ENCODE peak calls at places on chromosomes 6 and 20, in five cellular contexts. One of them, this sample, is unnamed.

GRCh38 chr6:154956771-154957522 is 38.2 kb upstream of the TIAM2 start:
- DNase-seq in sciatic nerve: no peak
- DNase-seq in upper lobe of right lung: no peak
- DNase-seq in activated T-helper 1 cell treated with anti-CD3 and anti-CD28 coated beads, Interleukin-12 subunit alpha, Interleukin-12 subunit beta, Interleukin-2, Interleukin-4 antibody, amounts not matched to agents 30 ng/mL and 10 ng/mL and 1 ng/mL, durations not matched to agents 14 hours and 24 hours and 36 hours: no peak
- DNase-seq in bronchial epithelial cell: no peak
- DNase-seq in this sample: no peak

GRCh38 chr6:163438298-163438939 is 23.9 kb downstream of the QKI start:
- DNase-seq in sciatic nerve: no peak
- DNase-seq in bronchial epithelial cell: peak; percentile 64
- DNase-seq in activated T-helper 1 cell treated with anti-CD3 and anti-CD28 coated beads, Interleukin-12 subunit alpha, Interleukin-12 subunit beta, Interleukin-2, Interleukin-4 antibody, amounts not matched to agents 30 ng/mL and 10 ng/mL and 1 ng/mL, durations not matched to agents 14 hours and 24 hours and 36 hours: no peak
- DNase-seq in upper lobe of right lung: no peak
- DNase-seq in this sample: no peak

GRCh38 chr6:33586108-33586640 is 6.1 kb upstream of the BAK1 start:
- DNase-seq in upper lobe of right lung: no peak
- DNase-seq in sciatic nerve: no peak
- DNase-seq in bronchial epithelial cell: no peak
- DNase-seq in activated T-helper 1 cell treated with anti-CD3 and anti-CD28 coated beads, Interleukin-12 subunit alpha, Interleukin-12 subunit beta, Interleukin-2, Interleukin-4 antibody, amounts not matched to agents 30 ng/mL and 10 ng/mL and 1 ng/mL, durations not matched to agents 14 hours and 24 hours and 36 hours: no peak
- DNase-seq in this sample: no peak

GRCh38 chr20:4666001-4666470 is 55.7 kb upstream of the PRND start:
- DNase-seq in activated T-helper 1 cell treated with anti-CD3 and anti-CD28 coated beads, Interleukin-12 subunit alpha, Interleukin-12 subunit beta, Interleukin-2, Interleukin-4 antibody, amounts not matched to agents 30 ng/mL and 10 ng/mL and 1 ng/mL, durations not matched to agents 14 hours and 24 hours and 36 hours: peak; percentile 44
- DNase-seq in sciatic nerve: no peak
- DNase-seq in upper lobe of right lung: no peak
- DNase-seq in bronchial epithelial cell: peak; percentile 92
- DNase-seq in this sample: no peak

GRCh38 chr20:48375804-48376203 is 452.0 kb downstream of the PREX1 start:
- DNase-seq in bronchial epithelial cell: no peak
- DNase-seq in sciatic nerve: no peak
- DNase-seq in activated T-helper 1 cell treated with anti-CD3 and anti-CD28 coated beads, Interleukin-12 subunit alpha, Interleukin-12 subunit beta, Interleukin-2, Interleukin-4 antibody, amounts not matched to agents 30 ng/mL and 10 ng/mL and 1 ng/mL, durations not matched to agents 14 hours and 24 hours and 36 hours: no peak
- DNase-seq in upper lobe of right lung: no peak
- DNase-seq in this sample: peak; percentile 41

GRCh38 chr6:146095481-146095880 is 66.6 kb downstream of the GRM1 start:
- DNase-seq in upper lobe of right lung: no peak
- DNase-seq in sciatic nerve: no peak
- DNase-seq in bronchial epithelial cell: peak; percentile 57
- DNase-seq in activated T-helper 1 cell treated with anti-CD3 and anti-CD28 coated beads, Interleukin-12 subunit alpha, Interleukin-12 subunit beta, Interleukin-2, Interleukin-4 antibody, amounts not matched to agents 30 ng/mL and 10 ng/mL and 1 ng/mL, durations not matched to agents 14 hours and 24 hours and 36 hours: no peak
- DNase-seq in this sample: no peak

GRCh38 chr20:44355503-44356352 is at the start of gene HNF4A:
- DNase-seq in sciatic nerve: no peak
- DNase-seq in activated T-helper 1 cell treated with anti-CD3 and anti-CD28 coated beads, Interleukin-12 subunit alpha, Interleukin-12 subunit beta, Interleukin-2, Interleukin-4 antibody, amounts not matched to agents 30 ng/mL and 10 ng/mL and 1 ng/mL, durations not matched to agents 14 hours and 24 hours and 36 hours: no peak
- DNase-seq in bronchial epithelial cell: no peak
- DNase-seq in upper lobe of right lung: no peak
- DNase-seq in this sample: peak; percentile 46

GRCh38 chr20:37382539-37383120 is 36.7 kb downstream of the SRC start:
- DNase-seq in sciatic nerve: peak; percentile 39
- DNase-seq in upper lobe of right lung: peak; percentile 52
- DNase-seq in bronchial epithelial cell: no peak
- DNase-seq in activated T-helper 1 cell treated with anti-CD3 and anti-CD28 coated beads, Interleukin-12 subunit alpha, Interleukin-12 subunit beta, Interleukin-2, Interleukin-4 antibody, amounts not matched to agents 30 ng/mL and 10 ng/mL and 1 ng/mL, durations not matched to agents 14 hours and 24 hours and 36 hours: no peak
- DNase-seq in this sample: no peak

GRCh38 chr6:167219967-167220512 is 62.3 kb upstream of the GPR31 start:
- DNase-seq in sciatic nerve: no peak
- DNase-seq in upper lobe of right lung: no peak
- DNase-seq in bronchial epithelial cell: no peak
- DNase-seq in activated T-helper 1 cell treated with anti-CD3 and anti-CD28 coated beads, Interleukin-12 subunit alpha, Interleukin-12 subunit beta, Interleukin-2, Interleukin-4 antibody, amounts not matched to agents 30 ng/mL and 10 ng/mL and 1 ng/mL, durations not matched to agents 14 hours and 24 hours and 36 hours: no peak
- DNase-seq in this sample: no peak

GRCh38 chr6:169212436-169212835 is 41.2 kb downstream of the THBS2 start:
- DNase-seq in activated T-helper 1 cell treated with anti-CD3 and anti-CD28 coated beads, Interleukin-12 subunit alpha, Interleukin-12 subunit beta, Interleukin-2, Interleukin-4 antibody, amounts not matched to agents 30 ng/mL and 10 ng/mL and 1 ng/mL, durations not matched to agents 14 hours and 24 hours and 36 hours: no peak
- DNase-seq in sciatic nerve: no peak
- DNase-seq in upper lobe of right lung: no peak
- DNase-seq in bronchial epithelial cell: no peak
- DNase-seq in this sample: no peak

GRCh38 chr20:46558511-46558959 is 8.1 kb upstream of the OCSTAMP start:
- DNase-seq in activated T-helper 1 cell treated with anti-CD3 and anti-CD28 coated beads, Interleukin-12 subunit alpha, Interleukin-12 subunit beta, Interleukin-2, Interleukin-4 antibody, amounts not matched to agents 30 ng/mL and 10 ng/mL and 1 ng/mL, durations not matched to agents 14 hours and 24 hours and 36 hours: no peak
- DNase-seq in bronchial epithelial cell: peak; percentile 95
- DNase-seq in sciatic nerve: no peak
- DNase-seq in upper lobe of right lung: no peak
- DNase-seq in this sample: peak; percentile 40

GRCh38 chr6:142821164-142821716 is 123.7 kb downstream of the HIVEP2 start:
- DNase-seq in bronchial epithelial cell: no peak
- DNase-seq in sciatic nerve: no peak
- DNase-seq in upper lobe of right lung: no peak
- DNase-seq in activated T-helper 1 cell treated with anti-CD3 and anti-CD28 coated beads, Interleukin-12 subunit alpha, Interleukin-12 subunit beta, Interleukin-2, Interleukin-4 antibody, amounts not matched to agents 30 ng/mL and 10 ng/mL and 1 ng/mL, durations not matched to agents 14 hours and 24 hours and 36 hours: no peak
- DNase-seq in this sample: no peak

GRCh38 chr20:5919634-5920544 is 30.4 kb downstream of the TRMT6 start:
- DNase-seq in upper lobe of right lung: no peak
- DNase-seq in bronchial epithelial cell: peak; percentile 77
- DNase-seq in sciatic nerve: no peak
- DNase-seq in activated T-helper 1 cell treated with anti-CD3 and anti-CD28 coated beads, Interleukin-12 subunit alpha, Interleukin-12 subunit beta, Interleukin-2, Interleukin-4 antibody, amounts not matched to agents 30 ng/mL and 10 ng/mL and 1 ng/mL, durations not matched to agents 14 hours and 24 hours and 36 hours: no peak
- DNase-seq in this sample: peak; percentile 4

GRCh38 chr6:11485261-11485660 is 52.3 kb upstream of the TMEM170B start:
- DNase-seq in activated T-helper 1 cell treated with anti-CD3 and anti-CD28 coated beads, Interleukin-12 subunit alpha, Interleukin-12 subunit beta, Interleukin-2, Interleukin-4 antibody, amounts not matched to agents 30 ng/mL and 10 ng/mL and 1 ng/mL, durations not matched to agents 14 hours and 24 hours and 36 hours: no peak
- DNase-seq in sciatic nerve: no peak
- DNase-seq in upper lobe of right lung: no peak
- DNase-seq in bronchial epithelial cell: no peak
- DNase-seq in this sample: no peak

GRCh38 chr6:30915591-30915946 is 1.5 kb downstream of the VARS2 start:
- DNase-seq in activated T-helper 1 cell treated with anti-CD3 and anti-CD28 coated beads, Interleukin-12 subunit alpha, Interleukin-12 subunit beta, Interleukin-2, Interleukin-4 antibody, amounts not matched to agents 30 ng/mL and 10 ng/mL and 1 ng/mL, durations not matched to agents 14 hours and 24 hours and 36 hours: no peak
- DNase-seq in upper lobe of right lung: peak; percentile 67
- DNase-seq in sciatic nerve: no peak
- DNase-seq in bronchial epithelial cell: peak; percentile 64
- DNase-seq in this sample: peak; percentile 70

GRCh38 chr20:38083338-38084048 is 49.9 kb downstream of the RPRD1B start:
- DNase-seq in bronchial epithelial cell: no peak
- DNase-seq in sciatic nerve: no peak
- DNase-seq in upper lobe of right lung: no peak
- DNase-seq in activated T-helper 1 cell treated with anti-CD3 and anti-CD28 coated beads, Interleukin-12 subunit alpha, Interleukin-12 subunit beta, Interleukin-2, Interleukin-4 antibody, amounts not matched to agents 30 ng/mL and 10 ng/mL and 1 ng/mL, durations not matched to agents 14 hours and 24 hours and 36 hours: no peak
- DNase-seq in this sample: no peak

GRCh38 chr6:65633516-65633915 is 73.5 kb downstream of the EYS start:
- DNase-seq in sciatic nerve: no peak
- DNase-seq in activated T-helper 1 cell treated with anti-CD3 and anti-CD28 coated beads, Interleukin-12 subunit alpha, Interleukin-12 subunit beta, Interleukin-2, Interleukin-4 antibody, amounts not matched to agents 30 ng/mL and 10 ng/mL and 1 ng/mL, durations not matched to agents 14 hours and 24 hours and 36 hours: no peak
- DNase-seq in upper lobe of right lung: no peak
- DNase-seq in bronchial epithelial cell: no peak
- DNase-seq in this sample: no peak

GRCh38 chr6:122734529-122735203 is 44.9 kb upstream of the FABP7 start:
- DNase-seq in bronchial epithelial cell: no peak
- DNase-seq in activated T-helper 1 cell treated with anti-CD3 and anti-CD28 coated beads, Interleukin-12 subunit alpha, Interleukin-12 subunit beta, Interleukin-2, Interleukin-4 antibody, amounts not matched to agents 30 ng/mL and 10 ng/mL and 1 ng/mL, durations not matched to agents 14 hours and 24 hours and 36 hours: no peak
- DNase-seq in upper lobe of right lung: no peak
- DNase-seq in sciatic nerve: no peak
- DNase-seq in this sample: no peak

GRCh38 chr6:5351552-5351951 is 90.2 kb downstream of the FARS2 start:
- DNase-seq in upper lobe of right lung: no peak
- DNase-seq in sciatic nerve: no peak
- DNase-seq in bronchial epithelial cell: peak; percentile 11
- DNase-seq in activated T-helper 1 cell treated with anti-CD3 and anti-CD28 coated beads, Interleukin-12 subunit alpha, Interleukin-12 subunit beta, Interleukin-2, Interleukin-4 antibody, amounts not matched to agents 30 ng/mL and 10 ng/mL and 1 ng/mL, durations not matched to agents 14 hours and 24 hours and 36 hours: no peak
- DNase-seq in this sample: no peak

GRCh38 chr20:47708953-47709833 is 76.1 kb downstream of the SULF2 start:
- DNase-seq in upper lobe of right lung: no peak
- DNase-seq in sciatic nerve: no peak
- DNase-seq in activated T-helper 1 cell treated with anti-CD3 and anti-CD28 coated beads, Interleukin-12 subunit alpha, Interleukin-12 subunit beta, Interleukin-2, Interleukin-4 antibody, amounts not matched to agents 30 ng/mL and 10 ng/mL and 1 ng/mL, durations not matched to agents 14 hours and 24 hours and 36 hours: no peak
- DNase-seq in bronchial epithelial cell: no peak
- DNase-seq in this sample: no peak

GRCh38 chr6:69796081-69796626 is 656 bp downstream of the LMBRD1 start:
- DNase-seq in sciatic nerve: no peak
- DNase-seq in upper lobe of right lung: no peak
- DNase-seq in bronchial epithelial cell: peak; percentile 90
- DNase-seq in activated T-helper 1 cell treated with anti-CD3 and anti-CD28 coated beads, Interleukin-12 subunit alpha, Interleukin-12 subunit beta, Interleukin-2, Interleukin-4 antibody, amounts not matched to agents 30 ng/mL and 10 ng/mL and 1 ng/mL, durations not matched to agents 14 hours and 24 hours and 36 hours: peak; percentile 26
- DNase-seq in this sample: peak; percentile 77

GRCh38 chr20:56391596-56392281 is at the start of gene AURKA:
- DNase-seq in sciatic nerve: no peak
- DNase-seq in activated T-helper 1 cell treated with anti-CD3 and anti-CD28 coated beads, Interleukin-12 subunit alpha, Interleukin-12 subunit beta, Interleukin-2, Interleukin-4 antibody, amounts not matched to agents 30 ng/mL and 10 ng/mL and 1 ng/mL, durations not matched to agents 14 hours and 24 hours and 36 hours: no peak
- DNase-seq in bronchial epithelial cell: no peak
- DNase-seq in upper lobe of right lung: no peak
- DNase-seq in this sample: no peak

GRCh38 chr6:149935246-149935645 is 6.6 kb upstream of the ULBP2 start:
- DNase-seq in sciatic nerve: no peak
- DNase-seq in bronchial epithelial cell: peak; percentile 52
- DNase-seq in upper lobe of right lung: no peak
- DNase-seq in activated T-helper 1 cell treated with anti-CD3 and anti-CD28 coated beads, Interleukin-12 subunit alpha, Interleukin-12 subunit beta, Interleukin-2, Interleukin-4 antibody, amounts not matched to agents 30 ng/mL and 10 ng/mL and 1 ng/mL, durations not matched to agents 14 hours and 24 hours and 36 hours: no peak
- DNase-seq in this sample: no peak

GRCh38 chr6:143394351-143394750 is 56.1 kb downstream of the ADAT2 start:
- DNase-seq in bronchial epithelial cell: no peak
- DNase-seq in activated T-helper 1 cell treated with anti-CD3 and anti-CD28 coated beads, Interleukin-12 subunit alpha, Interleukin-12 subunit beta, Interleukin-2, Interleukin-4 antibody, amounts not matched to agents 30 ng/mL and 10 ng/mL and 1 ng/mL, durations not matched to agents 14 hours and 24 hours and 36 hours: no peak
- DNase-seq in sciatic nerve: no peak
- DNase-seq in upper lobe of right lung: no peak
- DNase-seq in this sample: no peak

GRCh38 chr6:53257001-53257400 is 91.7 kb downstream of the ELOVL5 start:
- DNase-seq in bronchial epithelial cell: no peak
- DNase-seq in upper lobe of right lung: no peak
- DNase-seq in activated T-helper 1 cell treated with anti-CD3 and anti-CD28 coated beads, Interleukin-12 subunit alpha, Interleukin-12 subunit beta, Interleukin-2, Interleukin-4 antibody, amounts not matched to agents 30 ng/mL and 10 ng/mL and 1 ng/mL, durations not matched to agents 14 hours and 24 hours and 36 hours: no peak
- DNase-seq in sciatic nerve: no peak
- DNase-seq in this sample: no peak

GRCh38 chr20:2750343-2751251 is 49.8 kb downstream of the CPXM1 start:
- DNase-seq in upper lobe of right lung: peak; percentile 82
- DNase-seq in activated T-helper 1 cell treated with anti-CD3 and anti-CD28 coated beads, Interleukin-12 subunit alpha, Interleukin-12 subunit beta, Interleukin-2, Interleukin-4 antibody, amounts not matched to agents 30 ng/mL and 10 ng/mL and 1 ng/mL, durations not matched to agents 14 hours and 24 hours and 36 hours: no peak
- DNase-seq in sciatic nerve: no peak
- DNase-seq in bronchial epithelial cell: peak; percentile 25
- DNase-seq in this sample: peak; percentile 57

GRCh38 chr6:150394886-150395285 is 26.1 kb downstream of the IYD start:
- DNase-seq in sciatic nerve: no peak
- DNase-seq in activated T-helper 1 cell treated with anti-CD3 and anti-CD28 coated beads, Interleukin-12 subunit alpha, Interleukin-12 subunit beta, Interleukin-2, Interleukin-4 antibody, amounts not matched to agents 30 ng/mL and 10 ng/mL and 1 ng/mL, durations not matched to agents 14 hours and 24 hours and 36 hours: no peak
- DNase-seq in bronchial epithelial cell: no peak
- DNase-seq in upper lobe of right lung: no peak
- DNase-seq in this sample: no peak

GRCh38 chr6:140747114-140747513 is 1372.7 kb upstream of the CITED2 start:
- DNase-seq in activated T-helper 1 cell treated with anti-CD3 and anti-CD28 coated beads, Interleukin-12 subunit alpha, Interleukin-12 subunit beta, Interleukin-2, Interleukin-4 antibody, amounts not matched to agents 30 ng/mL and 10 ng/mL and 1 ng/mL, durations not matched to agents 14 hours and 24 hours and 36 hours: no peak
- DNase-seq in sciatic nerve: no peak
- DNase-seq in bronchial epithelial cell: no peak
- DNase-seq in upper lobe of right lung: no peak
- DNase-seq in this sample: no peak

GRCh38 chr20:1987826-1988225 is 6.0 kb downstream of the PDYN start:
- DNase-seq in upper lobe of right lung: no peak
- DNase-seq in bronchial epithelial cell: no peak
- DNase-seq in activated T-helper 1 cell treated with anti-CD3 and anti-CD28 coated beads, Interleukin-12 subunit alpha, Interleukin-12 subunit beta, Interleukin-2, Interleukin-4 antibody, amounts not matched to agents 30 ng/mL and 10 ng/mL and 1 ng/mL, durations not matched to agents 14 hours and 24 hours and 36 hours: no peak
- DNase-seq in sciatic nerve: no peak
- DNase-seq in this sample: no peak

GRCh38 chr6:168541307-168541706 is 100.3 kb downstream of the SMOC2 start:
- DNase-seq in upper lobe of right lung: no peak
- DNase-seq in activated T-helper 1 cell treated with anti-CD3 and anti-CD28 coated beads, Interleukin-12 subunit alpha, Interleukin-12 subunit beta, Interleukin-2, Interleukin-4 antibody, amounts not matched to agents 30 ng/mL and 10 ng/mL and 1 ng/mL, durations not matched to agents 14 hours and 24 hours and 36 hours: no peak
- DNase-seq in sciatic nerve: no peak
- DNase-seq in bronchial epithelial cell: no peak
- DNase-seq in this sample: peak; percentile 18

GRCh38 chr6:22356362-22356940 is 59.6 kb upstream of the PRL start:
- DNase-seq in bronchial epithelial cell: no peak
- DNase-seq in activated T-helper 1 cell treated with anti-CD3 and anti-CD28 coated beads, Interleukin-12 subunit alpha, Interleukin-12 subunit beta, Interleukin-2, Interleukin-4 antibody, amounts not matched to agents 30 ng/mL and 10 ng/mL and 1 ng/mL, durations not matched to agents 14 hours and 24 hours and 36 hours: no peak
- DNase-seq in upper lobe of right lung: no peak
- DNase-seq in sciatic nerve: no peak
- DNase-seq in this sample: no peak

GRCh38 chr20:35702051-35702823 is 3.0 kb downstream of the ROMO1 start:
- DNase-seq in upper lobe of right lung: peak; percentile 50
- DNase-seq in activated T-helper 1 cell treated with anti-CD3 and anti-CD28 coated beads, Interleukin-12 subunit alpha, Interleukin-12 subunit beta, Interleukin-2, Interleukin-4 antibody, amounts not matched to agents 30 ng/mL and 10 ng/mL and 1 ng/mL, durations not matched to agents 14 hours and 24 hours and 36 hours: no peak
- DNase-seq in sciatic nerve: no peak
- DNase-seq in bronchial epithelial cell: no peak
- DNase-seq in this sample: no peak

This sample was measured in ELF-1.